ENCODE peak calls at places on chromosome 21, in seven cellular contexts. I is lower lobe of right lung, Y is aorta, G is Peyer's patch, S is ovary, O is A673, P is heart left ventricle. U is an unnamed sample.
A peak's percentile ranks its signal among the peaks of the same experiment; 100 is the strongest.

GRCh38 chr21:33109574-33110339 is 39.8 kb downstream of the OLIG1 start:
- DNase-seq in I (no peak), Y (no peak), G (no peak), S (no peak), O (no peak), P (no peak), U (peak; percentile 12)

GRCh38 chr21:31977816-31978215 is 105.0 kb downstream of the HUNK start:
- DNase-seq in I (no peak), Y (no peak), G (no peak), S (no peak), O (no peak), P (no peak), U (no peak)

GRCh38 chr21:19864456-19864855 is 1133.8 kb upstream of the NCAM2 start:
- DNase-seq in I (no peak), Y (no peak), G (no peak), S (no peak), O (no peak), P (no peak), U (no peak)

GRCh38 chr21:17428484-17428869 is 84.4 kb upstream of the CXADR start:
- DNase-seq in I (no peak), Y (no peak), G (no peak), S (no peak), O (no peak), P (no peak), U (no peak)

GRCh38 chr21:17799414-17800164 is 19.6 kb downstream of the C21orf91 start:
- DNase-seq in I (no peak), Y (no peak), G (no peak), S (no peak), O (no peak), P (no peak), U (no peak)

GRCh38 chr21:19692231-19692630 is 1288.6 kb upstream of the TMPRSS15 start:
- DNase-seq in I (no peak), Y (no peak), G (no peak), S (no peak), O (no peak), P (no peak), U (no peak)

GRCh38 chr21:17610862-17611261 is 1.8 kb downstream of the BTG3 start:
- DNase-seq in I (no peak), Y (peak; percentile 43), G (no peak), S (peak; percentile 37), O (peak; percentile 7), P (no peak), U (peak; percentile 8)

GRCh38 chr21:36211660-36212512 is 55.3 kb downstream of the DOP1B start:
- DNase-seq in I (no peak), Y (no peak), G (no peak), S (no peak), O (no peak), P (no peak), U (no peak)

GRCh38 chr21:39673163-39673562 is 60.4 kb downstream of the B3GALT5 start:
- DNase-seq in I (no peak), Y (no peak), G (no peak), S (no peak), O (no peak), P (no peak), U (no peak)

GRCh38 chr21:32499249-32500055 is 85.9 kb downstream of the TCP10L start:
- DNase-seq in I (no peak), Y (peak; percentile 54), G (no peak), S (peak; percentile 34), O (no peak), P (peak; percentile 60), U (peak; percentile 67)

DNA sequence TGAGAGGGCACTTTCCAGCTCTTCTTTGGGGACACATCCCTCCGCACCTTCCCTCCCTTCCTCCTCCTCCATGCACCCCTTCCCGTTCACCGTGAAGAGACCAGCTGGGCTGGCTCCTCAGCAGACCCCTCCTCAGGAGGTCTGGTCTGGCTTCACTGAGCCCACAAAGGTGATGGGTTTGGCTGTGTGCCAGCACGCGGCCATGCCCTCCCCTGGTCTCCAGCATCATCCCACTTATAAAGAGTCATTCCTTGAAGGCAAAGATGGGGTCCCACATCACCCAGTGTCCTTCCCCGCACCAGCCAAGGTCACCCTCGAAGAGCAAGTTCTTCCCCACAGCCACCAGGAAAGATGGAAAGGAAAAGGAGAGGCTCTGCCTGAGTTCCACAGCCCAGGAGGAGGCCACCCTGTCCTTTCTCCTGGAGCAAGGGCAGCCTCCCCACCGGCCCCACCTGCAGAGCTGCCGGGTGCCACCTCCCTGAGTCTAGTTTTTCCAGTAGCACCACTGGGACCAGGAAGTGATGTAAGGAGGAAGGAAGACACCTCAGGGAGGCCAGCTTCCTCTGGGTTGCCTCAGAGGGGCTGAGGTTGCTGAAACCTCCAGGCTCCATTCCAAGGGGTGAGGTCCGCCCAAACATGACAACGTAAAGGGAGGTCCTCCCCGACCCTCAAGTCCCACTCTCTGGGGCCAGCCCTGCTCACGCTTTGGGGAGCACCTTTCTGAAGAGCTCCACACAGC is 32.7 kb downstream of the RIPK4 start:
- DNase-seq in I (no peak), Y (no peak), G (no peak), S (no peak), O (no peak), P (no peak), U (no peak)
- H3K9me3 ChIP-seq in I (peaks cover 6% of the 10 kb centered on the region), Y (peaks cover 3% of the 10 kb centered on the region), G (peaks cover 4% of the 10 kb centered on the region), S (no peaks in the 10 kb centered on the region), O (no peaks in the 10 kb centered on the region), P (no peaks in the 10 kb centered on the region), U (peaks cover 17% of the 10 kb centered on the region)

GRCh38 chr21:15051652-15052554 is 12.9 kb downstream of the NRIP1 start:
- DNase-seq in I (no peak), Y (no peak), G (no peak), S (no peak), O (peak; percentile 63), P (no peak), U (no peak)
- H3K4me3 ChIP-seq in I (no peak overlapping the region), Y (no peak overlapping the region), G (no peak overlapping the region), S (no peak overlapping the region), O (peak overlapping the region; percentile 12), P (no peak overlapping the region), U (no peak overlapping the region)

DNA sequence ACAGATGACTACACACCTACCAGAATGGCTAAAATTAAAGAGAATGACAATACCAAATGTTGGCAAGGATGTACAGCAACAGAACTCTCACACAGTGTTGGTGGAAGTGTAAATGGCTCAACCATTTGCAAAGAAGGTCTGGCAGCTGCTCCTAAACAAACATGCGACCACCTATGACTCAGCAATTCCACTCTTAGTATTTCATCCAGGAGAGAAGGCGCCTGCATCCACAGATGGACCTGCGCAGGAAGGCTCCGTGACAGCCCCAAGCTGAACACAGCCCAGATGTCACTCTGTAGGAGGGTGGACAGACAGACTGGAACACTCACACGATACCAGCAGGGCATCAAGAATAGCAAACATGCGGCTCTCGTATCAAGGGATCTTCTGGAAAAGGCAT is 6.7 kb downstream of the PTTG1IP start:
- DNase-seq in I (no peak), Y (peak; percentile 37), G (no peak), S (no peak), O (no peak), P (no peak), U (peak; percentile 39)
- H3K36me3 ChIP-seq in I (peaks cover 43% of the 10 kb centered on the region), Y (no peaks in the 10 kb centered on the region), G (no peaks in the 10 kb centered on the region), S (no peaks in the 10 kb centered on the region), O (peaks cover 26% of the 10 kb centered on the region), P (peaks cover 36% of the 10 kb centered on the region), U (peaks cover 59% of the 10 kb centered on the region)

DNA sequence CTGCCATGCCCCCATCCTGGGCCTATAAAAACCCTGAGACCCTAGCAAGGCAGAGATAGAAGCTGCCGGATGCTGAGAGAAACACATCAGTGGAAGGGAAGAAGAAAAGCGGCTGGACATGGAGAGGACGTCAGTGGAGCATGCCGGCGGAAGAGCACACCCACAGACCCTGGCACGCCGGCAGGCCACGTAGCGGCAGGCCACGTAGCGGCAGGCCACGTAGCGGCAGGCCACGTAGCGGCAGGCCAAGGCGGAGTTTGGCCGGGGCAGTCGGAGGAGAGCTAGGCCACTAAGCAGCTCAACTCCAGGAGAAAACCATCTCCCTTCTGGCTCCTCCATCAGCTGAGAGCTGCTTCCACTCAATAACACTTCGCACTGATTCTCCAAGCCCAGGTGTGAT is 35.1 kb downstream of the LRRC3 start:
- DNase-seq in I (no peak), Y (no peak), G (no peak), S (no peak), O (no peak), P (no peak), U (no peak)
- H3K9me3 ChIP-seq in I (peaks cover 13% of the 10 kb centered on the region), Y (peaks cover 10% of the 10 kb centered on the region), G (no peaks in the 10 kb centered on the region), S (no peaks in the 10 kb centered on the region), O (peaks cover 12% of the 10 kb centered on the region), P (no peaks in the 10 kb centered on the region), U (peaks cover 16% of the 10 kb centered on the region)

GRCh38 chr21:42657676-42658319 is 4.4 kb downstream of the PDE9A start:
- DNase-seq in I (no peak), Y (peak; percentile 35), G (no peak), S (no peak), O (no peak), P (no peak), U (no peak)
- H3K4me3 ChIP-seq in I (no peak overlapping the region), Y (no peak overlapping the region), G (no peak overlapping the region), S (no peak overlapping the region), O (no peak overlapping the region), P (no peak overlapping the region), U (no peak overlapping the region)

GRCh38 chr21:37231671-37232070 is 35.5 kb downstream of the VPS26C start:
- DNase-seq in I (no peak), Y (no peak), G (no peak), S (no peak), O (no peak), P (no peak), U (no peak)
- H3K36me3 ChIP-seq in I (peaks cover 95% of the 10 kb centered on the region), Y (peaks cover 19% of the 10 kb centered on the region), G (no peaks in the 10 kb centered on the region), S (no peaks in the 10 kb centered on the region), O (peaks cover 26% of the 10 kb centered on the region), P (peaks cover 97% of the 10 kb centered on the region), U (peaks cover 64% of the 10 kb centered on the region)

GRCh38 chr21:30793581-30794314 is 19.3 kb downstream of the KRTAP8-1 start:
- DNase-seq in I (no peak), Y (no peak), G (no peak), S (no peak), O (no peak), P (no peak), U (no peak)
- H3K9me3 ChIP-seq in I (no peaks in the 10 kb centered on the region), Y (peaks cover 1% of the 10 kb centered on the region), G (peaks cover 1% of the 10 kb centered on the region), S (no peaks in the 10 kb centered on the region), O (no peaks in the 10 kb centered on the region), P (no peaks in the 10 kb centered on the region), U (no peaks in the 10 kb centered on the region)

GRCh38 chr21:29303301-29303700 is 4.6 kb downstream of the BACH1 start:
- DNase-seq in I (no peak), Y (no peak), G (no peak), S (no peak), O (no peak), P (no peak), U (no peak)
- H3K4me3 ChIP-seq in I (no peak overlapping the region), Y (no peak overlapping the region), G (no peak overlapping the region), S (no peak overlapping the region), O (no peak overlapping the region), P (no peak overlapping the region), U (no peak overlapping the region)

U was measured in MG63.